ENCODE peak calls at places on chromosomes 4 and X, in nine cellular contexts. E is SJCRH30, T is dorsolateral prefrontal cortex, W is HFF-Myc, X is HL-60, D is aorta, J is transverse colon, O is pancreas, U is GM23248. Y is an unnamed sample.
A peak's percentile ranks its signal among the peaks of the same experiment; 100 is the strongest.

GRCh38 chrX:9656277-9656676 is 109.4 kb downstream of the GPR143 start:
- DNase-seq in T (no peak), E (no peak), O (no peak), X (no peak), J (no peak), D (no peak), U (no peak), W (no peak), Y (no peak)

GRCh38 chr4:55321707-55322264 is 24.3 kb upstream of the SRD5A3 start:
- DNase-seq in E (peak; percentile 82), X (peak; percentile 76), U (peak; percentile 84), O (no peak), D (no peak), W (peak; percentile 59), T (no peak), J (peak; percentile 65), Y (peak; percentile 76)

GRCh38 chr4:168421671-168422070 is 58.6 kb downstream of the DDX60L start:
- DNase-seq in D (no peak), O (no peak), X (no peak), E (no peak), W (no peak), J (no peak), T (no peak), U (peak; percentile 4), Y (peak; percentile 27)

GRCh38 chr4:153153339-153153851 is 50.8 kb upstream of the TRIM2 start:
- DNase-seq in D (peak; percentile 87), W (no peak), E (peak; percentile 74), X (peak; percentile 58), U (peak; percentile 76), J (peak; percentile 72), T (peak; percentile 64), O (peak; percentile 71), Y (peak; percentile 75)

GRCh38 chr4:105569851-105570207 is 17.4 kb downstream of the ARHGEF38 start:
- DNase-seq in O (no peak), X (no peak), U (no peak), E (no peak), D (no peak), T (no peak), J (no peak), W (no peak), Y (no peak)

GRCh38 chrX:94178145-94178790 is 504.3 kb downstream of the FAM133A start:
- DNase-seq in U (peak; percentile 1), J (no peak), W (no peak), D (no peak), O (no peak), X (no peak), E (no peak), T (no peak), Y (no peak)

GRCh38 chr4:159051245-159052071 is 51.4 kb upstream of the RAPGEF2 start:
- DNase-seq in X (no peak), O (no peak), E (no peak), D (no peak), J (no peak), W (no peak), T (no peak), U (no peak), Y (no peak)

GRCh38 chr4:22408474-22408873 is 107.4 kb downstream of the ADGRA3 start:
- DNase-seq in X (no peak), E (no peak), T (no peak), O (no peak), D (no peak), W (no peak), J (no peak), U (no peak), Y (no peak)

GRCh38 chr4:20422398-20422797 is 170.7 kb downstream of the SLIT2 start:
- DNase-seq in X (peak; percentile 39), W (no peak), O (no peak), D (no peak), E (peak; percentile 47), T (no peak), U (peak; percentile 70), J (peak; percentile 60), Y (peak; percentile 75)

GRCh38 chr4:53196872-53197759 is 168.7 kb downstream of the SCFD2 start:
- DNase-seq in O (no peak), D (no peak), W (peak; percentile 85), X (peak; percentile 27), E (peak; percentile 34), U (peak; percentile 80), T (no peak), J (no peak), Y (no peak)

GRCh38 chr4:161010227-161010626 is 1153.6 kb downstream of the FSTL5 start:
- DNase-seq in X (no peak), D (no peak), U (no peak), T (no peak), E (no peak), W (no peak), J (no peak), O (no peak), Y (no peak)

GRCh38 chrX:143781103-143781502 is 60.6 kb upstream of the SPANXN2 start:
- DNase-seq in D (no peak), O (no peak), J (no peak), X (no peak), E (peak; percentile 53), U (peak; percentile 4), W (no peak), T (no peak), Y (no peak)

GRCh38 chr4:6941796-6942195 is 32.2 kb downstream of the TBC1D14 start:
- DNase-seq in D (no peak), X (peak; percentile 33), O (peak; percentile 2), J (no peak), W (no peak), T (no peak), E (no peak), U (no peak), Y (no peak)
- H3K4me3 ChIP-seq in D (no peak overlapping the region), X (no peak overlapping the region), O (no peak overlapping the region), J (no peak overlapping the region), W (no peak overlapping the region), T (no peak overlapping the region), E (no peak overlapping the region), U (peak overlapping the region; percentile 25), Y (no peak overlapping the region)

GRCh38 chr4:117777721-117778120 is 256.6 kb upstream of the NDST3 start:
- DNase-seq in E (no peak), U (no peak), T (no peak), X (no peak), W (no peak), D (no peak), O (no peak), J (no peak), Y (no peak)

GRCh38 chr4:117770269-117771087 is 263.8 kb upstream of the NDST3 start:
- DNase-seq in D (no peak), X (no peak), O (peak; percentile 14), J (no peak), U (no peak), E (no peak), T (no peak), W (no peak), Y (no peak)

GRCh38 chr4:117768610-117769009 is 265.7 kb upstream of the NDST3 start:
- DNase-seq in T (no peak), X (no peak), J (no peak), D (no peak), W (no peak), O (no peak), E (no peak), U (no peak), Y (no peak)

GRCh38 chr4:117773067-117773946 is 261.0 kb upstream of the NDST3 start:
- DNase-seq in X (no peak), D (no peak), W (no peak), T (no peak), E (peak; percentile 18), O (no peak), J (peak; percentile 16), U (no peak), Y (no peak)

DNA sequence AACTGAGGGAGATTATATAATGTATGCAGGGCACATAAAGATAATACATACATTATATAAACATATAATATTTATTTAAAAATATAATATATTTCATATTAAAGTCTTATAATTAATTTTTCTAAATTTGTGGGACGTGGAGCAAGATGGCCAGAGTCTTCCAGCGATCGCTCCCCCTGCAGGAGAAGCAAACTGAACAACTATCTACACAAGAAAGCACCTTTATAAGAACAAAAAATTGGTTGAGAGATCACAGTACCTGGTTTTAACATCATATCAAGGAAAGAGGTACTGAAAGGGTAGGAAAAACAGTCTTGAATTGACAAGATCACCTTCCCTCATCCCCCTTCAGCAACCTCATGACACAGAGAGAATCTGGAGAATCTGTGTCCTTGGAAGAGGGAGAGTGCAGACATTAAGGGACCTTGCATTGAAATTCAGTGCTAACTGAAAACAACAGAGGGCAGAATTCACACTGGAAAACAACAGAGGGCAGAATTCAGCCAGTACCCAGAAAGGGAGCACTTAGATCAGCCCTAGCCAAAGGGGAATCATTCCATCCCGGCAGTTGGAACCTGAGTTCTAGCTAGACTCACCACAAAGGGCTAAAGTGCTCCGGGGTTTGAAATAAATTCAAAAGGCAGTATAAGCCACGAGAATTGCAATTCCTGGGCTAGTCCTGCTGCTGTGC is 262.5 kb upstream of the NDST3 start:
- DNase-seq in T (no peak), U (no peak), X (no peak), W (no peak), E (no peak), J (no peak), D (no peak), O (no peak), Y (no peak)
- H3K4me3 ChIP-seq in T (no peak overlapping the region), U (no peak overlapping the region), X (no peak overlapping the region), W (no peak overlapping the region), E (no peak overlapping the region), J (no peak overlapping the region), D (no peak overlapping the region), O (no peak overlapping the region), Y (no peak overlapping the region)

DNA sequence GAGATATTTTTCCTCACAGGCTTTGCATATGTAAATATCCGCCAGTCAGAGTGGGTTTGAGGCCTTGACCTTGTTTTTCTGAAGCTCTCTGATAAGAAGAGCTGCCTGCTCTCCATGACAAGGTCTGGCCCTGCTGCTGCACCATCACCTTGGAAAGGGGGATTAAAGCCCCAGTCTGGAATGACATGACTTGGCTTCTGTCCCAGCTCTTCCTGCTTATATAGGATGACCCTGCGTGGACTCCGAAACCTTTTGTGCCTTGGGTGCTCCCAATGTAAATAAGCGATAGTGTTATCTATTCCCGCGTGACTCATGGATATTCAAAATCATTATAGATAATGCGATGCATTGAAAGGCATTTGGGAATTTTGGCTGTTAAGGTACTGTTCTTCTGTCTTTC is 139.3 kb downstream of the BMPR1B start:
- DNase-seq in X (no peak), E (no peak), W (no peak), T (no peak), O (no peak), U (no peak), J (no peak), D (no peak), Y (peak; percentile 83)
- H3K4me3 ChIP-seq in X (no peak overlapping the region), E (no peak overlapping the region), W (no peak overlapping the region), T (no peak overlapping the region), O (no peak overlapping the region), U (no peak overlapping the region), J (no peak overlapping the region), D (no peak overlapping the region), Y (peak overlapping the region; percentile 7)

DNA sequence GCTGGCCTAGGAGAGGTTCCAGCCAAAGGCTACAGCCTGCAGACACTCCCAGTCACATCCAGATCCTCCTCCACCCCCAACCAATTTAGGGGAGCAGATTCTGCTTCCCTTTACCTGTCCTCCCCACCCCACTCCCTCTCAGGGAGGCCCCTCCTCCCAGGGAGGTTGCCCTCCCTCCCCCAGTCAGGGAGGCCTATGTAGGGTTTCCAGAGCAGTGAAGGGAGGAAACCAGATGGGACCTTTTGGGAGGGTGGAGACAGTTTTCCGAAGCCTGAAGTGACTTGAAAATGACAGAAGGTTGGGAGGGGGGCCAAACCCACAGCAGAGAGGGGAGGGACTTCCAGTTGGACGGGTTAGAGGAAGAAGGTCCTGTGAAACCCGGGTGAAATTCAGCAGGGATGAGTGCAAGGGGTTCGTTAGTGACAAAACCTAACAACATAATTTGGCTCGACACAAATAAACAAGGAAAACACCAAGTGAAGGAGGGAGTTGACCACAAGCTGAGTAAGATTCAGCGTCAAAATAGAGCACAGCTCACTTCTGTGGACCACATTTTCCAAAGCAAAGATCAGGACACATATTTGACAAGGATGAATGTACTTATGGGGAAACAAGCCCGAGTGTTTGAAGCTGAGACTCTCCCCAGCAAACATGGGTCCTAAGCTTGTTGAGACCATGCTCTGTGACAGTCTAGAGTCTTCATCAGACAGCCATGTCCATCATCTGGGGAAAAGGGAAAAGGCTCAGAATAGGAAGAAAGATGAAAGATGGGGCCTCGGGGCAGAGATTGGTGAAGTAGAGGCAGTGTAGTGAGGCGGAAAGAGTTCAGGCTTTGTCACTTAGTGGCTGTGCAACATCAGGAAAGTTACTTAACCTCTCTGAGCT is 46.4 kb downstream of the PRPS1 start:
- DNase-seq in X (peak; percentile 87), E (no peak), T (no peak), W (no peak), O (no peak), D (peak; percentile 80), J (peak; percentile 69), U (peak; percentile 75), Y (no peak)
- H3K4me3 ChIP-seq in X (no peak overlapping the region), E (no peak overlapping the region), T (no peak overlapping the region), W (peak overlapping the region; percentile 76), O (no peak overlapping the region), D (no peak overlapping the region), J (no peak overlapping the region), U (no peak overlapping the region), Y (no peak overlapping the region)